ENCODE peak calls at places on chromosomes 16 and 17, in nine cellular contexts. One of them, this sample, is unnamed.

GRCh38 chr16:69381231-69381630 is 4.6 kb downstream of the TERF2 start:
- DNase-seq in effector CD4-positive, alpha-beta T cell: no peak
- DNase-seq in T-cell: no peak
- DNase-seq in body of pancreas: no peak
- DNase-seq in NCI-H510A: no peak
- DNase-seq in skeletal muscle cell: no peak
- DNase-seq in neural crest cell: no peak
- DNase-seq in astrocyte: no peak
- DNase-seq in fibroblast of pulmonary artery: peak; percentile 37
- DNase-seq in this sample: no peak

GRCh38 chr17:8371786-8372185 is 4.7 kb downstream of the KRABD2 start:
- DNase-seq in effector CD4-positive, alpha-beta T cell: no peak
- DNase-seq in T-cell: no peak
- DNase-seq in body of pancreas: no peak
- DNase-seq in NCI-H510A: no peak
- DNase-seq in skeletal muscle cell: no peak
- DNase-seq in neural crest cell: no peak
- DNase-seq in astrocyte: no peak
- DNase-seq in fibroblast of pulmonary artery: no peak
- DNase-seq in this sample: no peak

GRCh38 chr17:17837380-17837821 is 615 bp upstream of the SREBF1 start:
- DNase-seq in effector CD4-positive, alpha-beta T cell: no peak
- DNase-seq in T-cell: no peak
- DNase-seq in body of pancreas: peak; percentile 61
- DNase-seq in NCI-H510A: no peak
- DNase-seq in skeletal muscle cell: peak; percentile 73
- DNase-seq in neural crest cell: no peak
- DNase-seq in astrocyte: peak; percentile 76
- DNase-seq in fibroblast of pulmonary artery: peak; percentile 92
- DNase-seq in this sample: no peak

GRCh38 chr16:6335072-6335471 is 997.6 kb upstream of the RBFOX1 start:
- DNase-seq in effector CD4-positive, alpha-beta T cell: no peak
- DNase-seq in T-cell: no peak
- DNase-seq in body of pancreas: no peak
- DNase-seq in NCI-H510A: no peak
- DNase-seq in skeletal muscle cell: no peak
- DNase-seq in neural crest cell: peak; percentile 40
- DNase-seq in astrocyte: no peak
- DNase-seq in fibroblast of pulmonary artery: peak; percentile 3
- DNase-seq in this sample: peak; percentile 52

GRCh38 chr16:19595043-19595767 is 39.7 kb downstream of the VPS35L start:
- DNase-seq in effector CD4-positive, alpha-beta T cell: no peak
- DNase-seq in T-cell: no peak
- DNase-seq in body of pancreas: peak; percentile 56
- DNase-seq in NCI-H510A: no peak
- DNase-seq in skeletal muscle cell: no peak
- DNase-seq in neural crest cell: no peak
- DNase-seq in astrocyte: peak; percentile 93
- DNase-seq in fibroblast of pulmonary artery: peak; percentile 91
- DNase-seq in this sample: no peak

GRCh38 chr16:67594956-67595355 is 32.6 kb downstream of the CTCF start:
- DNase-seq in effector CD4-positive, alpha-beta T cell: no peak
- DNase-seq in T-cell: no peak
- DNase-seq in body of pancreas: peak; percentile 3
- DNase-seq in NCI-H510A: no peak
- DNase-seq in skeletal muscle cell: peak; percentile 24
- DNase-seq in neural crest cell: no peak
- DNase-seq in astrocyte: peak; percentile 80
- DNase-seq in fibroblast of pulmonary artery: peak; percentile 71
- DNase-seq in this sample: no peak

GRCh38 chr17:9195961-9196668 is 174.8 kb downstream of the NTN1 start:
- DNase-seq in effector CD4-positive, alpha-beta T cell: no peak
- DNase-seq in T-cell: no peak
- DNase-seq in body of pancreas: no peak
- DNase-seq in NCI-H510A: no peak
- DNase-seq in skeletal muscle cell: no peak
- DNase-seq in neural crest cell: peak; percentile 30
- DNase-seq in astrocyte: no peak
- DNase-seq in fibroblast of pulmonary artery: no peak
- DNase-seq in this sample: peak; percentile 81

GRCh38 chr17:72452286-72453173 is 331.7 kb downstream of the SOX9 start:
- DNase-seq in effector CD4-positive, alpha-beta T cell: no peak
- DNase-seq in T-cell: no peak
- DNase-seq in body of pancreas: no peak
- DNase-seq in NCI-H510A: no peak
- DNase-seq in skeletal muscle cell: no peak
- DNase-seq in neural crest cell: no peak
- DNase-seq in astrocyte: no peak
- DNase-seq in fibroblast of pulmonary artery: no peak
- DNase-seq in this sample: no peak

GRCh38 chr16:46658925-46659324 is 30.1 kb downstream of the VPS35 start:
- DNase-seq in effector CD4-positive, alpha-beta T cell: no peak
- DNase-seq in T-cell: peak; percentile 7
- DNase-seq in body of pancreas: peak; percentile 56
- DNase-seq in NCI-H510A: no peak
- DNase-seq in skeletal muscle cell: no peak
- DNase-seq in neural crest cell: no peak
- DNase-seq in astrocyte: no peak
- DNase-seq in fibroblast of pulmonary artery: no peak
- DNase-seq in this sample: no peak